ENCODE peak calls at places on chromosomes 16 and 17, in seven cellular contexts. C, Z, X, R, Q, Y and E are unnamed samples.

GRCh38 chr16:470418-470817 is 45.0 kb downstream of the RAB11FIP3 start:
- DNase-seq in Q (no peak), Z (no peak), X (no peak), Y (no peak), C (no peak), R (no peak), E (no peak)

GRCh38 chr16:5060073-5060641 is 5.6 kb downstream of the C16orf89 start:
- DNase-seq in Y (no peak), R (no peak), Q (no peak), C (no peak), X (no peak), Z (peak; percentile 58), E (no peak)

GRCh38 chr17:17792551-17793377 is 44.0 kb downstream of the SREBF1 start:
- DNase-seq in C (no peak), Q (no peak), R (peak; percentile 84), Z (no peak), X (no peak), Y (no peak), E (no peak)

GRCh38 chr16:77868052-77868451 is 79.7 kb downstream of the VAT1L start:
- DNase-seq in X (no peak), R (no peak), C (no peak), Z (no peak), Q (no peak), Y (no peak), E (no peak)

GRCh38 chr16:9709221-9709620 is 473.0 kb downstream of the GRIN2A start:
- DNase-seq in Z (no peak), C (no peak), X (no peak), Q (no peak), R (no peak), Y (no peak), E (no peak)

GRCh38 chr16:70331588-70332358 is 14.9 kb upstream of the DDX19A start:
- DNase-seq in Q (no peak), Y (no peak), R (no peak), C (no peak), Z (no peak), X (no peak), E (no peak)

GRCh38 chr17:63173450-63173849 is 207.4 kb downstream of the TANC2 start:
- DNase-seq in X (no peak), Q (no peak), Z (no peak), C (no peak), R (no peak), Y (no peak), E (no peak)

GRCh38 chr16:56617212-56618085 is 8.1 kb upstream of the MT1E start:
- DNase-seq in Z (peak; percentile 70), R (no peak), Q (no peak), Y (no peak), C (no peak), X (no peak), E (no peak)

GRCh38 chr16:23280483-23280967 is 21.6 kb upstream of the SCNN1B start:
- DNase-seq in C (no peak), R (no peak), X (no peak), Q (no peak), Z (no peak), Y (no peak), E (no peak)

GRCh38 chr16:47523342-47524006 is 62.3 kb downstream of the PHKB start:
- DNase-seq in Z (no peak), X (no peak), Q (peak; percentile 91), R (no peak), Y (peak; percentile 78), C (no peak), E (no peak)

DNA sequence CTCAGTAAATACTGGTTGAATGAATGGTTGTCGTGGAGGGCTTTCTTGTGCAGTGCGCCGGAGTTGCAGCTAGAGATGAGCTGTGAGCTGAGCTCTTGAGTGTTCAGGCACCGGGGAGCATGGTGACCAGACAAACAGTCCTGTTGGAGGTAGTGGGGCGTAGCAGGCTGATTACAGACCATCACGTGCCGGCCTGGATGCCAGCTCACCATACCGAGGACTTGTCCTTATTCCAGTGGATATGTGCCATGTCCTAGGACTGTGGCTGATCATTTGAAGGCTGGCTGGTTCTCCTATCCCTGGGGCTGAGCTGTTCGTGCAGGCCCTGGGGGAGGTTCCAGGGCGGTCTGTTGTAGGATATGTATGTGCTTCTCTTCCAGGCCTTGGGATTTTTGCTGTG is 60.0 kb downstream of the ABCC1 start:
- DNase-seq in Y (no peak), C (no peak), Q (no peak), R (no peak), X (no peak), Z (no peak), E (no peak)
- TF ChIP-seq JUND in Y (no peak), C (no peak), Q (no peak), R (no peak), X (no peak), Z (no peak), E (no peak)

GRCh38 chr16:25013751-25014499 is 1.2 kb downstream of the ARHGAP17 start:
- DNase-seq in R (no peak), X (no peak), C (no peak), Y (peak; percentile 80), Z (no peak), Q (no peak), E (no peak)

GRCh38 chr16:25014500-25015147 is 545 bp downstream of the ARHGAP17 start:
- DNase-seq in Q (peak; percentile 59), Y (no peak), Z (peak; percentile 73), C (no peak), X (peak; percentile 74), R (peak; percentile 78), E (peak; percentile 30)

GRCh38 chr16:25020112-25020591 is 5.0 kb upstream of the ARHGAP17 start:
- DNase-seq in X (no peak), R (no peak), C (no peak), Q (no peak), Y (no peak), Z (no peak), E (no peak)

GRCh38 chr16:25023541-25023940 is 8.4 kb upstream of the ARHGAP17 start:
- DNase-seq in C (no peak), X (no peak), R (no peak), Q (no peak), Y (no peak), Z (no peak), E (no peak)

GRCh38 chr16:25018972-25019617 is 3.9 kb upstream of the ARHGAP17 start:
- DNase-seq in X (no peak), Q (no peak), Z (no peak), Y (peak; percentile 39), R (no peak), C (no peak), E (no peak)
- TF ChIP-seq JUND in X (no peak), Q (no peak), Z (no peak), Y (no peak), R (no peak), C (no peak), E (no peak)

GRCh38 chr17:76188213-76189060 is 47.4 kb upstream of the FOXJ1 start:
- DNase-seq in C (no peak), X (no peak), Y (no peak), R (no peak), Z (no peak), Q (no peak), E (no peak)

GRCh38 chr17:76189247-76189646 is 48.2 kb upstream of the FOXJ1 start:
- DNase-seq in Z (no peak), Y (no peak), C (no peak), X (no peak), Q (no peak), R (no peak), E (no peak)

GRCh38 chr17:76189741-76190140 is 48.7 kb upstream of the FOXJ1 start:
- DNase-seq in X (no peak), Q (no peak), Y (no peak), C (no peak), Z (no peak), R (no peak), E (no peak)

GRCh38 chr17:76193616-76194015 is 46.7 kb downstream of the RNF157 start:
- DNase-seq in X (peak; percentile 54), Z (no peak), Y (no peak), C (no peak), Q (no peak), R (peak; percentile 81), E (no peak)

GRCh38 chr17:76191891-76192290 is 48.4 kb downstream of the RNF157 start:
- DNase-seq in X (no peak), Y (peak; percentile 85), R (no peak), Z (no peak), C (no peak), Q (no peak), E (no peak)
- TF ChIP-seq JUND in X (no peak), Y (no peak), R (no peak), Z (no peak), C (no peak), Q (no peak), E (no peak)

GRCh38 chr16:12160815-12161550 is 184.4 kb downstream of the SNX29 start:
- DNase-seq in Y (peak; percentile 28), R (no peak), X (no peak), C (no peak), Z (no peak), Q (no peak), E (no peak)
- TF ChIP-seq JUND in Y (no peak), R (no peak), X (no peak), C (no peak), Z (no peak), Q (no peak), E (no peak)

GRCh38 chr17:39073916-39074315 is 77.5 kb downstream of the PLXDC1 start:
- DNase-seq in Z (no peak), X (no peak), R (no peak), C (no peak), Q (no peak), Y (no peak), E (no peak)

GRCh38 chr17:39071573-39071972 is 79.9 kb downstream of the PLXDC1 start:
- DNase-seq in Y (no peak), Z (no peak), R (no peak), X (no peak), Q (no peak), C (no peak), E (no peak)

GRCh38 chr17:39073353-39073752 is 78.1 kb downstream of the PLXDC1 start:
- DNase-seq in Q (no peak), X (no peak), R (no peak), C (no peak), Y (no peak), Z (no peak), E (no peak)

GRCh38 chr17:39064814-39065213 is 86.6 kb downstream of the PLXDC1 start:
- DNase-seq in X (no peak), Q (no peak), Y (no peak), C (no peak), R (no peak), Z (no peak), E (no peak)

DNA sequence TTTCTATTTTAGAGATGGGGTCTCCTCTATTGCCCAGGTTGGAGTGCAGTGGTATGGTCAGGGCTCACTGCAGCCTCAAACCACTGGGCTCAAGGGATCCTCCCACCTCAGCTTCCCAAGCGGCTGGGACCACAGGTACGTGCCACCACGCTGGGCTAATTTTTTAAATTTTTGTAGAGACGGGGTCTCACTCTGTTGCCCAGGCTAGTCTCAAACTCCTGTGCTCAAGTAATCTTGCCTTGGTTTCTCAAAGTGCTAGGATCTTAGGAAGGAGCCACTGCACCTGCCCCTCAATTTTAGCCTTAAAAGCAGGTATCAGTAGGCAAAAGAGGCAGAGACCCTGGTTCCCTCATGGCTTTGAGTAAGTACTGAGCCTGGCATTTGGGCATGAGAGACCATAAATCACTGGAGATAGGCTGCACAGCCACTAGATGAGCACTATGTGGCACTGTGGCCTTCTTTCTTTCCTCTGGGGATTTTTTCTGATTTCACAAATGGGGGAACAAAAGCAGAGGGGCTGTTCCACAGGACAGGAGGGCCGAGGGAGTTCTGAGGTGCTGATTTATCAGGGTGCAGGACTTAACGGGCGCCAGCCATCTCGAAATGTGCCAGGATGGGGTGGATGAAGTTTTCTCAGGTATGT is 82.2 kb downstream of the PLXDC1 start:
- DNase-seq in Z (no peak), R (peak; percentile 69), Y (no peak), C (no peak), Q (peak; percentile 46), X (no peak), E (peak; percentile 84)
- TF ChIP-seq JUND in Z (no peak), R (no peak), Y (no peak), C (no peak), Q (no peak), X (no peak), E (no peak)